ENCODE peak calls at places on chromosome 21, in eight cellular contexts. V is Calu3, Y is psoas muscle, J is neural crest cell, I is HFFc6, L is esophagus squamous epithelium, C is right atrium auricular region, E is tibial artery. W is an unnamed sample.

GRCh38 chr21:29075706-29076447 is 2.4 kb upstream of the CCT8 start:
- DNase-seq in V (no peak), Y (no peak), J (no peak), I (peak; percentile 40), L (no peak), C (no peak), E (no peak), W (no peak)

GRCh38 chr21:41470054-41470453 is 37.9 kb downstream of the TMPRSS2 start:
- DNase-seq in V (no peak), Y (no peak), J (no peak), I (no peak), L (no peak), C (no peak), E (no peak), W (no peak)

GRCh38 chr21:44857127-44857892 is 16.2 kb downstream of the PTTG1IP start:
- DNase-seq in V (no peak), Y (no peak), J (no peak), I (no peak), L (no peak), C (no peak), E (no peak), W (no peak)

GRCh38 chr21:42818328-42818749 is 61.0 kb downstream of the WDR4 start:
- DNase-seq in V (peak; percentile 55), Y (peak; percentile 45), J (no peak), I (peak; percentile 34), L (no peak), C (peak; percentile 71), E (peak; percentile 74), W (peak; percentile 74)

GRCh38 chr21:44653123-44653522 is 1.3 kb downstream of the KRTAP12-4 start:
- DNase-seq in V (no peak), Y (no peak), J (no peak), I (no peak), L (no peak), C (no peak), E (no peak), W (no peak)

GRCh38 chr21:35072960-35073359 is 23.9 kb upstream of the RUNX1 start:
- DNase-seq in V (no peak), Y (peak; percentile 46), J (no peak), I (no peak), L (no peak), C (no peak), E (no peak), W (no peak)

GRCh38 chr21:42569732-42570301 is 56.2 kb downstream of the SLC37A1 start:
- DNase-seq in V (no peak), Y (no peak), J (no peak), I (no peak), L (no peak), C (no peak), E (peak; percentile 46), W (no peak)

GRCh38 chr21:41410767-41411448 is 15.1 kb upstream of the MX1 start:
- DNase-seq in V (no peak), Y (no peak), J (no peak), I (no peak), L (no peak), C (no peak), E (peak; percentile 41), W (no peak)

GRCh38 chr21:29520146-29520545 is 221.4 kb downstream of the BACH1 start:
- DNase-seq in V (no peak), Y (no peak), J (no peak), I (no peak), L (no peak), C (no peak), E (no peak), W (no peak)

GRCh38 chr21:23968722-23969647 is 1638.3 kb downstream of the MRPL39 start:
- DNase-seq in V (peak; percentile 56), Y (no peak), J (peak; percentile 15), I (no peak), L (no peak), C (no peak), E (no peak), W (no peak)

GRCh38 chr21:22585558-22585957 is 1587.3 kb downstream of the NCAM2 start:
- DNase-seq in V (no peak), Y (no peak), J (no peak), I (no peak), L (no peak), C (no peak), E (no peak), W (no peak)

GRCh38 chr21:34812510-34813265 is 143.9 kb downstream of the CLIC6 start:
- DNase-seq in V (no peak), Y (no peak), J (no peak), I (peak; percentile 96), L (no peak), C (no peak), E (no peak), W (no peak)

GRCh38 chr21:15098908-15099307 is 34.1 kb upstream of the NRIP1 start:
- DNase-seq in V (no peak), Y (no peak), J (no peak), I (no peak), L (no peak), C (no peak), E (no peak), W (no peak)

GRCh38 chr21:40014394-40014793 is 147.2 kb downstream of the PCP4 start:
- DNase-seq in V (no peak), Y (no peak), J (no peak), I (no peak), L (no peak), C (no peak), E (no peak), W (no peak)

GRCh38 chr21:44711327-44712202 is at the start of gene TSPEAR:
- DNase-seq in V (no peak), Y (no peak), J (no peak), I (no peak), L (no peak), C (no peak), E (peak; percentile 56), W (peak; percentile 5)

GRCh38 chr21:44846485-44847260 is 26.8 kb downstream of the PTTG1IP start:
- DNase-seq in V (no peak), Y (peak; percentile 59), J (no peak), I (peak; percentile 50), L (no peak), C (peak; percentile 91), E (peak; percentile 85), W (peak; percentile 49)

GRCh38 chr21:34967509-34968289 is 81.4 kb downstream of the RUNX1 start:
- DNase-seq in V (peak; percentile 31), Y (no peak), J (no peak), I (peak; percentile 43), L (no peak), C (no peak), E (no peak), W (no peak)

GRCh38 chr21:34190576-34191301 is 117.4 kb downstream of the MRPS6 start:
- DNase-seq in V (no peak), Y (no peak), J (no peak), I (no peak), L (no peak), C (no peak), E (no peak), W (no peak)

GRCh38 chr21:15740383-15740782 is 10.6 kb downstream of the USP25 start:
- DNase-seq in V (no peak), Y (no peak), J (no peak), I (no peak), L (no peak), C (no peak), E (no peak), W (no peak)

GRCh38 chr21:41428311-41428710 is 2.3 kb downstream of the MX1 start:
- DNase-seq in V (no peak), Y (no peak), J (no peak), I (no peak), L (no peak), C (peak; percentile 43), E (peak; percentile 51), W (no peak)

GRCh38 chr21:17050156-17050555 is 462.7 kb upstream of the CXADR start:
- DNase-seq in V (no peak), Y (no peak), J (no peak), I (no peak), L (no peak), C (no peak), E (no peak), W (no peak)

GRCh38 chr21:45882641-45883040 is 98.9 kb upstream of the COL6A1 start:
- DNase-seq in V (no peak), Y (no peak), J (no peak), I (no peak), L (no peak), C (no peak), E (no peak), W (no peak)
- TF ChIP-seq CTCF in V (no peak), Y (no peak), J (no peak), I (no peak), L (no peak), C (no peak), E (no peak), W (no peak)

DNA sequence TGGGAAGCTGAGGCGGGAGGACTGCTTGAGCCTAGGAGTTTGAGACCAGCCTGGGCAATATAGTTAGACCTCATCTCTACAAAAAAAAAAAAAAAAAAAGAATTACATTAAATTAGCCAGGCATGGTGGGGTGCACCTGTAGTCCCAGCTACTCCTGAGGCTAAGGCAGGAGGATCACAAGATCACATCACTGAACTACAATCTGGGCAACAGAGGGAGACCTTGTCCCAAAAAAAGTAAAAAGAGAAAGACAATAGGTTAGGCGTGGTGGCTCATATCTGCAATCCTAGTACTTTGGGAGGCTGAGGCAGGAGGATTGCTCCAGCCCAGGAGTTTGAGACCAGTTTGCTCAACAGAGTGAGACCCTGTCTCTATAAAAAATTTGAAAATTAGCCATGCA is 130.3 kb downstream of the TIAM1 start:
- DNase-seq in V (no peak), Y (no peak), J (no peak), I (no peak), L (no peak), C (no peak), E (no peak), W (no peak)
- TF ChIP-seq CTCF in V (no peak), Y (no peak), J (no peak), I (no peak), L (no peak), C (no peak), E (no peak), W (no peak)

GRCh38 chr21:27799861-27800260 is 833.0 kb upstream of the ADAMTS5 start:
- DNase-seq in V (no peak), Y (no peak), J (no peak), I (no peak), L (no peak), C (no peak), E (no peak), W (no peak)

GRCh38 chr21:27805696-27806095 is 838.8 kb upstream of the ADAMTS5 start:
- DNase-seq in V (no peak), Y (no peak), J (no peak), I (no peak), L (no peak), C (no peak), E (no peak), W (no peak)

GRCh38 chr21:27803571-27803970 is 836.7 kb upstream of the ADAMTS5 start:
- DNase-seq in V (no peak), Y (no peak), J (no peak), I (no peak), L (no peak), C (no peak), E (no peak), W (no peak)

GRCh38 chr21:27804515-27804914 is 837.6 kb upstream of the ADAMTS5 start:
- DNase-seq in V (no peak), Y (no peak), J (no peak), I (no peak), L (no peak), C (no peak), E (no peak), W (no peak)

GRCh38 chr21:27802816-27803475 is 836.1 kb upstream of the ADAMTS5 start:
- DNase-seq in V (peak; percentile 53), Y (no peak), J (peak; percentile 36), I (peak; percentile 34), L (no peak), C (no peak), E (no peak), W (peak; percentile 35)
- TF ChIP-seq CTCF in V (peak; percentile 42), Y (peak; percentile 47), J (peak; percentile 65), I (peak; percentile 85), L (no peak), C (peak; percentile 31), E (peak; percentile 35), W (no peak)

GRCh38 chr21:27094182-27094948 is 127.5 kb upstream of the ADAMTS5 start:
- DNase-seq in V (no peak), Y (no peak), J (no peak), I (no peak), L (no peak), C (no peak), E (no peak), W (no peak)
- TF ChIP-seq CTCF in V (no peak), Y (no peak), J (no peak), I (no peak), L (no peak), C (no peak), E (no peak), W (no peak)